ENCODE peak calls at places on chromosomes 7 and 10, in four cellular contexts. W, X, M and B are unnamed samples.

GRCh38 chr10:1163204-1163660 is 107.0 kb downstream of the WDR37 start:
- DNase-seq in W (peak; percentile 17), X (no peak), M (no peak), B (no peak)

GRCh38 chr10:25725917-25726716 is 207.9 kb upstream of the MYO3A start:
- DNase-seq in W (no peak), X (peak; percentile 47), M (no peak), B (no peak)

GRCh38 chr7:46369933-46370654 is 449.0 kb upstream of the IGFBP3 start:
- DNase-seq in W (no peak), X (no peak), M (no peak), B (no peak)

GRCh38 chr7:55570939-55571338 is 1.4 kb downstream of the VOPP1 start:
- DNase-seq in W (no peak), X (no peak), M (no peak), B (no peak)

GRCh38 chr10:110172155-110172554 is 35.2 kb upstream of the MXI1 start:
- DNase-seq in W (no peak), X (peak; percentile 58), M (no peak), B (no peak)

GRCh38 chr10:15118615-15119014 is 21.5 kb downstream of the RPP38 start:
- DNase-seq in W (no peak), X (no peak), M (no peak), B (no peak)

GRCh38 chr10:18233775-18234174 is 93.6 kb downstream of the CACNB2 start:
- DNase-seq in W (no peak), X (no peak), M (no peak), B (no peak)

GRCh38 chr10:17655567-17656146 is 11.7 kb downstream of the STAM start:
- DNase-seq in W (no peak), X (no peak), M (no peak), B (no peak)

GRCh38 chr10:27088263-27089044 is 11.8 kb downstream of the ANKRD26 start:
- DNase-seq in W (no peak), X (no peak), M (no peak), B (no peak)

GRCh38 chr7:144057954-144058353 is 9.2 kb downstream of the OR2A5 start:
- DNase-seq in W (no peak), X (peak; percentile 9), M (no peak), B (no peak)

GRCh38 chr10:61918989-61919388 is 17.5 kb downstream of the ARID5B start:
- DNase-seq in W (no peak), X (no peak), M (no peak), B (no peak)

GRCh38 chr10:26879744-26880143 is 19.0 kb upstream of the ABI1 start:
- DNase-seq in W (peak; percentile 61), X (peak; percentile 8), M (no peak), B (no peak)

GRCh38 chr7:27213150-27213903 is 13.4 kb upstream of the HOXA13 start:
- DNase-seq in W (no peak), X (no peak), M (no peak), B (no peak)

GRCh38 chr10:28242560-28243204 is 60.2 kb downstream of the MPP7 start:
- DNase-seq in W (no peak), X (no peak), M (no peak), B (no peak)

GRCh38 chr10:28738200-28738599 is 60.9 kb downstream of the BAMBI start:
- DNase-seq in W (no peak), X (no peak), M (no peak), B (no peak)

GRCh38 chr10:11035318-11035920 is 17.7 kb downstream of the CELF2 start:
- DNase-seq in W (no peak), X (no peak), M (no peak), B (no peak)

GRCh38 chr7:44057849-44058758 is 7.3 kb downstream of the PGAM2 start:
- DNase-seq in W (no peak), X (no peak), M (no peak), B (peak; percentile 52)

GRCh38 chr7:150335101-150335773 is 6.2 kb downstream of the RARRES2 start:
- DNase-seq in W (no peak), X (no peak), M (peak; percentile 54), B (no peak)

GRCh38 chr7:8208661-8209060 is 53.3 kb downstream of the ICA1 start:
- DNase-seq in W (no peak), X (no peak), M (no peak), B (no peak)

GRCh38 chr7:32262315-32262714 is 192.1 kb upstream of the PDE1C start:
- DNase-seq in W (no peak), X (no peak), M (no peak), B (no peak)

GRCh38 chr10:132301371-132302330 is 6.1 kb downstream of the STK32C start:
- DNase-seq in W (no peak), X (no peak), M (no peak), B (peak; percentile 54)

GRCh38 chr7:140230862-140231778 is 54.3 kb upstream of the KDM7A start:
- DNase-seq in W (peak; percentile 62), X (peak; percentile 71), M (peak; percentile 71), B (peak; percentile 78)

GRCh38 chr7:21938463-21938862 is 7.2 kb downstream of the CDCA7L start:
- DNase-seq in W (no peak), X (no peak), M (no peak), B (no peak)

GRCh38 chr7:52085610-52086009 is 769.0 kb upstream of the COBL start:
- DNase-seq in W (no peak), X (no peak), M (peak; percentile 44), B (no peak)

GRCh38 chr10:51170518-51171245 is 96.4 kb downstream of the PRKG1 start:
- DNase-seq in W (no peak), X (no peak), M (no peak), B (no peak)

GRCh38 chr10:97185326-97186058 is at the start of gene SLIT1:
- DNase-seq in W (no peak), X (no peak), M (no peak), B (no peak)

GRCh38 chr10:76736392-76736791 is 901.2 kb downstream of the KCNMA1 start:
- DNase-seq in W (no peak), X (no peak), M (no peak), B (no peak)

GRCh38 chr7:45984386-45985295 is 63.6 kb upstream of the IGFBP3 start:
- DNase-seq in W (no peak), X (no peak), M (no peak), B (no peak)

GRCh38 chr7:3712841-3713240 is 411.8 kb downstream of the SDK1 start:
- DNase-seq in W (peak; percentile 42), X (no peak), M (no peak), B (no peak)

GRCh38 chr10:96225119-96225518 is 46.2 kb downstream of the BLNK start:
- DNase-seq in W (no peak), X (no peak), M (no peak), B (no peak)

GRCh38 chr7:96837583-96837982 is 127.9 kb upstream of the SEM1 start:
- DNase-seq in W (no peak), X (no peak), M (no peak), B (no peak)
- TF ChIP-seq EP300 in W (no peak), X (no peak), M (no peak), B (no peak)

GRCh38 chr7:151592330-151592729 is 72.6 kb upstream of the RHEB start:
- DNase-seq in W (no peak), X (no peak), M (no peak), B (no peak)
- TF ChIP-seq POLR2A in W (no peak), X (no peak), M (no peak), B (no peak)

GRCh38 chr7:74684473-74684872 is 27.0 kb downstream of the GTF2I start:
- DNase-seq in W (no peak), X (no peak), M (no peak), B (no peak)

GRCh38 chr7:74682829-74683228 is 25.3 kb downstream of the GTF2I start:
- DNase-seq in W (no peak), X (no peak), M (no peak), B (no peak)

GRCh38 chr7:74684921-74685320 is 27.4 kb downstream of the GTF2I start:
- DNase-seq in W (no peak), X (no peak), M (no peak), B (no peak)

DNA sequence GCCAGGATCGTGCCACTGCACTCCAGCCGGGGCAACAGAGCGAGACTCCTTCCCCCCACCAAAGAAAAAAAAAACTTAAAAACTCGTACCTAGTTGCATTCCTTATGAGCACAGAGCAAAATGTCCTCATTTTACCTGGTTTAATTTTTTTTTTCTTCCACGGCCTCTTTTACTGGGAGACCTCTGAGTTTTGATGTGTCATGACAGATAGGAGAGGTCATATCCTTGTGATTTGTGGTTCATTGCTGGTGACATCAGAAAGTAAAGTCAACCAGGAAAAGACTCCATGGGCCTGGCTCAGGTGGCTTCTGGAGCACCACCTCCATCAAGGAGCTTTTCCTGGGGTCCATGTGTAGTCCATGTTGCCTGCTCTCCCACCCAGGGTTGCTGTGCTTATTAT is 26.3 kb downstream of the GTF2I start:
- DNase-seq in W (no peak), X (no peak), M (no peak), B (no peak)
- TF ChIP-seq EP300 in W (no peak), X (no peak), M (no peak), B (no peak)

GRCh38 chr10:44963772-44964633 is 4.4 kb downstream of the RASSF4 start:
- DNase-seq in W (peak; percentile 77), X (no peak), M (no peak), B (no peak)
- TF ChIP-seq POLR2A in W (no peak), X (no peak), M (no peak), B (no peak)

DNA sequence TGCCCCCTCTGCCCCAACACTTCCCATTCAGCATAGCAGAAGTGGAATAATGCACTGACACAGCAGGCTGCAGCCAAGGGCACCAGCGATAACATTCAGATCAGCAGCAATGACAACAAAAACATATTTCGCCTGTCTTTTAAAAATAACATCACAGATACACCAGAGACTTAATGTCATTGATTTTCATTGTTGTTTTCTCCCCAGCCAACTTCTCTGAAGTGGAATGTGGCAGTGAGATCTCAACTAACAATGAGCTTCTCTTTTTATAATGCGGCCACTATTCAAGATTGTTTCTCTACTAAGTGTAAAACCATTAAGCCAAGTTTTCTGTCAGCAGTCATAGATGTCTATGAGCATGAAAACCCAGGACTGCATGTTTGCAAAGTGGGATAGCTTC is 158.2 kb upstream of the TMEM229A start:
- DNase-seq in W (no peak), X (no peak), M (no peak), B (no peak)
- TF ChIP-seq EP300 in W (no peak), X (no peak), M (no peak), B (no peak)

GRCh38 chr7:73572767-73573186 is 5.6 kb downstream of the TBL2 start:
- DNase-seq in W (no peak), X (no peak), M (no peak), B (no peak)

GRCh38 chr7:73573791-73574190 is 4.6 kb downstream of the TBL2 start:
- DNase-seq in W (no peak), X (no peak), M (no peak), B (no peak)

GRCh38 chr7:73570977-73571376 is 7.4 kb downstream of the TBL2 start:
- DNase-seq in W (no peak), X (no peak), M (no peak), B (no peak)

GRCh38 chr7:73570521-73570920 is 7.9 kb downstream of the TBL2 start:
- DNase-seq in W (no peak), X (no peak), M (no peak), B (no peak)

DNA sequence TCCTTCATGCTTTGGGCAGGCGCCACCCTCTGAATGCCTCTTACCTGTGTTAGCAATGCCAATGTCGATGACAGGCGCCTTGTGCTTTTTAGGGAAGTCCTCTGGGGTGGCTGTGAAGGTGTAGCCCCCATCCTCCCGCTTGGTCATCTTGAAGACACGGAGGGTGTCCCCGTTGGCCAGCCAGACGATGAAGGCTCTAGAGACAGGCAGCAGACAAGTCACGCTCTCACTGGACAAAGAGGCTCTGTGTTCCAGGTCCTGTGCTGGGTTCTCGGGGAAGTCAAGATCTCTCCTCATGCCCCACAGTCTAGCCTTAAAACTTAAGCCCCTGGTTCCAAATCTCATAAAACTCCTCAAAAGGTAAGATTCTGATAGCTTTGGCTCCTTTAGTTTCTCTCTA is 5.1 kb downstream of the TBL2 start:
- DNase-seq in W (no peak), X (no peak), M (no peak), B (no peak)
- TF ChIP-seq POLR2A in W (no peak), X (no peak), M (no peak), B (no peak)

GRCh38 chr7:89385414-89385813 is 589.9 kb upstream of the TEX47 start:
- DNase-seq in W (no peak), X (no peak), M (no peak), B (no peak)
- TF ChIP-seq EP300 in W (no peak), X (no peak), M (no peak), B (no peak)